ENCODE peak calls at places on chromosomes 1 and 21, in five cellular contexts. U, X, Y, V and Z are unnamed samples.

GRCh38 chr1:201361652-201362504 is 15.6 kb downstream of the TNNT2 start:
- DNase-seq in U (no peak), X (no peak), Y (peak), V (no peak), Z (peak)

GRCh38 chr1:38815903-38816627 is 43.5 kb downstream of the RRAGC start:
- DNase-seq in U (no peak), X (no peak), Y (no peak), V (no peak), Z (no peak)

GRCh38 chr1:6995789-6996188 is 210.5 kb downstream of the CAMTA1 start:
- DNase-seq in U (no peak), X (no peak), Y (no peak), V (no peak), Z (no peak)

GRCh38 chr1:10033359-10033845 is 644 bp downstream of the UBE4B start:
- DNase-seq in U (peak), X (no peak), Y (peak), V (no peak), Z (peak)

GRCh38 chr1:115642168-115643072 is 650 bp downstream of the VANGL1 start:
- DNase-seq in U (no peak), X (no peak), Y (peak), V (no peak), Z (peak)

GRCh38 chr21:35699360-35699759 is 361.0 kb downstream of the SETD4 start:
- DNase-seq in U (no peak), X (no peak), Y (no peak), V (no peak), Z (no peak)

GRCh38 chr1:245094954-245095353 is 59.8 kb upstream of the KIF26B start:
- DNase-seq in U (no peak), X (no peak), Y (no peak), V (no peak), Z (no peak)

GRCh38 chr1:57659804-57660203 is 235.9 kb upstream of the DAB1 start:
- DNase-seq in U (no peak), X (no peak), Y (no peak), V (no peak), Z (no peak)

GRCh38 chr1:172671591-172671990 is 12.7 kb downstream of the FASLG start:
- DNase-seq in U (no peak), X (no peak), Y (peak), V (no peak), Z (no peak)

GRCh38 chr1:2906105-2906504 is 104.6 kb upstream of the TTC34 start:
- DNase-seq in U (no peak), X (no peak), Y (no peak), V (no peak), Z (no peak)

GRCh38 chr21:44925027-44925755 is 4.5 kb upstream of the ITGB2 start:
- DNase-seq in U (no peak), X (no peak), Y (peak), V (no peak), Z (peak)